ENCODE peak calls at places on chromosomes 5 and 9, in seven cellular contexts. One of them, this sample, is unnamed.

GRCh38 chr5:36373527-36374086 is 71.9 kb upstream of the RANBP3L start:
- DNase-seq in prostate gland: peak; percentile 67
- DNase-seq in adrenal gland: peak; percentile 78
- DNase-seq in CD8-positive, alpha-beta memory T cell: no peak
- DNase-seq in heart right ventricle: peak; percentile 40
- DNase-seq in H1: no peak
- DNase-seq in uterus: peak; percentile 53
- DNase-seq in this sample: peak; percentile 84

GRCh38 chr5:159095882-159096554 is 3.7 kb downstream of the EBF1 start:
- DNase-seq in prostate gland: no peak
- DNase-seq in adrenal gland: no peak
- DNase-seq in CD8-positive, alpha-beta memory T cell: no peak
- DNase-seq in heart right ventricle: no peak
- DNase-seq in H1: no peak
- DNase-seq in uterus: no peak
- DNase-seq in this sample: no peak

GRCh38 chr5:96692436-96692835 is 30.3 kb downstream of the CAST start:
- DNase-seq in prostate gland: no peak
- DNase-seq in adrenal gland: no peak
- DNase-seq in CD8-positive, alpha-beta memory T cell: no peak
- DNase-seq in heart right ventricle: no peak
- DNase-seq in H1: no peak
- DNase-seq in uterus: no peak
- DNase-seq in this sample: no peak

GRCh38 chr5:1445895-1446601 is 808 bp upstream of the SLC6A3 start:
- DNase-seq in prostate gland: no peak
- DNase-seq in adrenal gland: no peak
- DNase-seq in CD8-positive, alpha-beta memory T cell: no peak
- DNase-seq in heart right ventricle: no peak
- DNase-seq in H1: no peak
- DNase-seq in uterus: no peak
- DNase-seq in this sample: peak; percentile 64

GRCh38 chr5:81021951-81022687 is 62.0 kb downstream of the RASGRF2 start:
- DNase-seq in prostate gland: no peak
- DNase-seq in adrenal gland: no peak
- DNase-seq in CD8-positive, alpha-beta memory T cell: no peak
- DNase-seq in heart right ventricle: no peak
- DNase-seq in H1: no peak
- DNase-seq in uterus: no peak
- DNase-seq in this sample: no peak

GRCh38 chr5:170145462-170145861 is 39.8 kb downstream of the FOXI1 start:
- DNase-seq in prostate gland: no peak
- DNase-seq in adrenal gland: no peak
- DNase-seq in CD8-positive, alpha-beta memory T cell: no peak
- DNase-seq in heart right ventricle: no peak
- DNase-seq in H1: no peak
- DNase-seq in uterus: no peak
- DNase-seq in this sample: no peak

GRCh38 chr9:35756743-35757526 is 2.9 kb upstream of the MSMP start:
- DNase-seq in prostate gland: peak; percentile 44
- DNase-seq in adrenal gland: peak; percentile 80
- DNase-seq in CD8-positive, alpha-beta memory T cell: peak; percentile 20
- DNase-seq in heart right ventricle: peak; percentile 85
- DNase-seq in H1: peak; percentile 33
- DNase-seq in uterus: peak; percentile 73
- DNase-seq in this sample: no peak

GRCh38 chr5:19584131-19584530 is 403.9 kb downstream of the CDH18 start:
- DNase-seq in prostate gland: no peak
- DNase-seq in adrenal gland: no peak
- DNase-seq in CD8-positive, alpha-beta memory T cell: no peak
- DNase-seq in heart right ventricle: no peak
- DNase-seq in H1: no peak
- DNase-seq in uterus: no peak
- DNase-seq in this sample: no peak

GRCh38 chr5:20678814-20679298 is 690.9 kb upstream of the CDH18 start:
- DNase-seq in prostate gland: no peak
- DNase-seq in adrenal gland: no peak
- DNase-seq in CD8-positive, alpha-beta memory T cell: no peak
- DNase-seq in heart right ventricle: no peak
- DNase-seq in H1: no peak
- DNase-seq in uterus: no peak
- DNase-seq in this sample: peak; percentile 81

GRCh38 chr5:132195727-132196126 is 31.9 kb downstream of the P4HA2 start:
- DNase-seq in prostate gland: no peak
- DNase-seq in adrenal gland: peak; percentile 17
- DNase-seq in CD8-positive, alpha-beta memory T cell: no peak
- DNase-seq in heart right ventricle: no peak
- DNase-seq in H1: no peak
- DNase-seq in uterus: no peak
- DNase-seq in this sample: no peak

GRCh38 chr5:116575635-116576042 is 1.0 kb upstream of the SEMA6A start:
- DNase-seq in prostate gland: peak; percentile 22
- DNase-seq in adrenal gland: peak; percentile 63
- DNase-seq in CD8-positive, alpha-beta memory T cell: no peak
- DNase-seq in heart right ventricle: peak; percentile 9
- DNase-seq in H1: no peak
- DNase-seq in uterus: no peak
- DNase-seq in this sample: no peak

GRCh38 chr9:108617661-108618060 is 238.1 kb downstream of the ACTL7B start:
- DNase-seq in prostate gland: no peak
- DNase-seq in adrenal gland: no peak
- DNase-seq in CD8-positive, alpha-beta memory T cell: no peak
- DNase-seq in heart right ventricle: no peak
- DNase-seq in H1: no peak
- DNase-seq in uterus: no peak
- DNase-seq in this sample: no peak

GRCh38 chr9:70474413-70474812 is 60.0 kb upstream of the KLF9 start:
- DNase-seq in prostate gland: peak; percentile 59
- DNase-seq in adrenal gland: no peak
- DNase-seq in CD8-positive, alpha-beta memory T cell: no peak
- DNase-seq in heart right ventricle: no peak
- DNase-seq in H1: no peak
- DNase-seq in uterus: no peak
- DNase-seq in this sample: no peak

GRCh38 chr9:129183495-129184308 is 5.6 kb upstream of the IER5L start:
- DNase-seq in prostate gland: no peak
- DNase-seq in adrenal gland: no peak
- DNase-seq in CD8-positive, alpha-beta memory T cell: no peak
- DNase-seq in heart right ventricle: no peak
- DNase-seq in H1: no peak
- DNase-seq in uterus: no peak
- DNase-seq in this sample: no peak

GRCh38 chr9:108156270-108156998 is 666.9 kb upstream of the KLF4 start:
- DNase-seq in prostate gland: no peak
- DNase-seq in adrenal gland: no peak
- DNase-seq in CD8-positive, alpha-beta memory T cell: no peak
- DNase-seq in heart right ventricle: no peak
- DNase-seq in H1: no peak
- DNase-seq in uterus: no peak
- DNase-seq in this sample: no peak

GRCh38 chr9:79765466-79765865 is 193.7 kb downstream of the TLE4 start:
- DNase-seq in prostate gland: no peak
- DNase-seq in adrenal gland: no peak
- DNase-seq in CD8-positive, alpha-beta memory T cell: no peak
- DNase-seq in heart right ventricle: no peak
- DNase-seq in H1: no peak
- DNase-seq in uterus: no peak
- DNase-seq in this sample: no peak

GRCh38 chr5:147576646-147577535 is 67.0 kb upstream of the DPYSL3 start:
- DNase-seq in prostate gland: peak; percentile 19
- DNase-seq in adrenal gland: peak; percentile 76
- DNase-seq in CD8-positive, alpha-beta memory T cell: no peak
- DNase-seq in heart right ventricle: peak; percentile 56
- DNase-seq in H1: no peak
- DNase-seq in uterus: peak; percentile 70
- DNase-seq in this sample: no peak

GRCh38 chr9:94825620-94825958 is 99.1 kb downstream of the AOPEP start:
- DNase-seq in prostate gland: no peak
- DNase-seq in adrenal gland: no peak
- DNase-seq in CD8-positive, alpha-beta memory T cell: no peak
- DNase-seq in heart right ventricle: no peak
- DNase-seq in H1: no peak
- DNase-seq in uterus: no peak
- DNase-seq in this sample: no peak

GRCh38 chr5:143613329-143613728 is 198.6 kb upstream of the HMHB1 start:
- DNase-seq in prostate gland: no peak
- DNase-seq in adrenal gland: no peak
- DNase-seq in CD8-positive, alpha-beta memory T cell: no peak
- DNase-seq in heart right ventricle: no peak
- DNase-seq in H1: no peak
- DNase-seq in uterus: no peak
- DNase-seq in this sample: no peak

GRCh38 chr9:4671737-4672136 is 5.5 kb upstream of the SPATA6L start:
- DNase-seq in prostate gland: no peak
- DNase-seq in adrenal gland: no peak
- DNase-seq in CD8-positive, alpha-beta memory T cell: no peak
- DNase-seq in heart right ventricle: no peak
- DNase-seq in H1: no peak
- DNase-seq in uterus: no peak
- DNase-seq in this sample: no peak

GRCh38 chr5:6714221-6715041 is 1.2 kb downstream of the TENT4A start:
- DNase-seq in prostate gland: no peak
- DNase-seq in adrenal gland: no peak
- DNase-seq in CD8-positive, alpha-beta memory T cell: no peak
- DNase-seq in heart right ventricle: peak; percentile 23
- DNase-seq in H1: no peak
- DNase-seq in uterus: no peak
- DNase-seq in this sample: no peak

GRCh38 chr9:114413909-114414308 is 26.1 kb upstream of the AKNA start:
- DNase-seq in prostate gland: no peak
- DNase-seq in adrenal gland: no peak
- DNase-seq in CD8-positive, alpha-beta memory T cell: no peak
- DNase-seq in heart right ventricle: no peak
- DNase-seq in H1: no peak
- DNase-seq in uterus: no peak
- DNase-seq in this sample: no peak

GRCh38 chr5:147835386-147835798 is 3.9 kb upstream of the SPINK1 start:
- DNase-seq in prostate gland: no peak
- DNase-seq in adrenal gland: no peak
- DNase-seq in CD8-positive, alpha-beta memory T cell: no peak
- DNase-seq in heart right ventricle: no peak
- DNase-seq in H1: no peak
- DNase-seq in uterus: no peak
- DNase-seq in this sample: no peak

GRCh38 chr9:110142868-110143866 is 64.8 kb downstream of the C9orf152 start:
- DNase-seq in prostate gland: no peak
- DNase-seq in adrenal gland: no peak
- DNase-seq in CD8-positive, alpha-beta memory T cell: no peak
- DNase-seq in heart right ventricle: no peak
- DNase-seq in H1: no peak
- DNase-seq in uterus: no peak
- DNase-seq in this sample: no peak

GRCh38 chr9:110143969-110144545 is 63.9 kb downstream of the C9orf152 start:
- DNase-seq in prostate gland: no peak
- DNase-seq in adrenal gland: no peak
- DNase-seq in CD8-positive, alpha-beta memory T cell: no peak
- DNase-seq in heart right ventricle: no peak
- DNase-seq in H1: no peak
- DNase-seq in uterus: no peak
- DNase-seq in this sample: no peak

GRCh38 chr9:110148868-110149267 is 59.1 kb downstream of the C9orf152 start:
- DNase-seq in prostate gland: no peak
- DNase-seq in adrenal gland: no peak
- DNase-seq in CD8-positive, alpha-beta memory T cell: no peak
- DNase-seq in heart right ventricle: no peak
- DNase-seq in H1: no peak
- DNase-seq in uterus: no peak
- DNase-seq in this sample: no peak

GRCh38 chr9:110148384-110148783 is 59.6 kb downstream of the C9orf152 start:
- DNase-seq in prostate gland: no peak
- DNase-seq in adrenal gland: no peak
- DNase-seq in CD8-positive, alpha-beta memory T cell: no peak
- DNase-seq in heart right ventricle: no peak
- DNase-seq in H1: no peak
- DNase-seq in uterus: no peak
- DNase-seq in this sample: no peak

GRCh38 chr9:110146371-110146770 is 61.6 kb downstream of the C9orf152 start:
- DNase-seq in prostate gland: no peak
- DNase-seq in adrenal gland: no peak
- DNase-seq in CD8-positive, alpha-beta memory T cell: no peak
- DNase-seq in heart right ventricle: no peak
- DNase-seq in H1: no peak
- DNase-seq in uterus: no peak
- DNase-seq in this sample: no peak
- H3K4me1 ChIP-seq in prostate gland: no peaks in the 10 kb centered on the region
- H3K4me1 ChIP-seq in adrenal gland: peaks cover 25% of the 10 kb centered on the region
- H3K4me1 ChIP-seq in CD8-positive, alpha-beta memory T cell: peaks cover 29% of the 10 kb centered on the region
- H3K4me1 ChIP-seq in heart right ventricle: peaks cover 79% of the 10 kb centered on the region
- H3K4me1 ChIP-seq in H1: no peaks in the 10 kb centered on the region
- H3K4me1 ChIP-seq in uterus: no peaks in the 10 kb centered on the region
- H3K4me1 ChIP-seq in this sample: peaks cover 12% of the 10 kb centered on the region

DNA sequence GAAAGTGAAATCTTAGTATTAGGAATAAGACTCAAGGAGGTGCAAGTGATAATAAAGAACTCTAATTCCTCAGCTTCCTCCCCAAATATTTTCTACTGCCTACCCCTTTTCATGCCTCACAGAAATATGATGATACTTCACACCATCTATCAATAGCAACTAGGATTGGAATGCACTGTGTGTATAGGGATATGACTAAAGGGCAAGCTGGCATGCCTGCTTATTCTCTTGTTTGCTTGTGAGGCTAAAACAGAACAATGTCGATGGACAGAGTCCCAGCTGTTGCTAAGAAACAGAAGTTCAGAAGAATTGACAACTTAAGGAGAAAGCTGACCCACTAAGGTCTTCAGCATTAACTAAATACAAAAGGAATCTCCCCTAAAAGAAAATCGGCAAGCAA is 9.7 kb upstream of the CHD1 start:
- DNase-seq in prostate gland: no peak
- DNase-seq in adrenal gland: no peak
- DNase-seq in CD8-positive, alpha-beta memory T cell: no peak
- DNase-seq in heart right ventricle: peak; percentile 29
- DNase-seq in H1: no peak
- DNase-seq in uterus: no peak
- DNase-seq in this sample: no peak
- H3K27ac ChIP-seq in prostate gland: no peak overlapping the region
- H3K27ac ChIP-seq in adrenal gland: no peak overlapping the region
- H3K27ac ChIP-seq in CD8-positive, alpha-beta memory T cell: no peak overlapping the region
- H3K27ac ChIP-seq in heart right ventricle: peak overlapping the region; percentile 22
- H3K27ac ChIP-seq in H1: no peak overlapping the region
- H3K27ac ChIP-seq in uterus: no peak overlapping the region
- H3K27ac ChIP-seq in this sample: no peak overlapping the region

DNA sequence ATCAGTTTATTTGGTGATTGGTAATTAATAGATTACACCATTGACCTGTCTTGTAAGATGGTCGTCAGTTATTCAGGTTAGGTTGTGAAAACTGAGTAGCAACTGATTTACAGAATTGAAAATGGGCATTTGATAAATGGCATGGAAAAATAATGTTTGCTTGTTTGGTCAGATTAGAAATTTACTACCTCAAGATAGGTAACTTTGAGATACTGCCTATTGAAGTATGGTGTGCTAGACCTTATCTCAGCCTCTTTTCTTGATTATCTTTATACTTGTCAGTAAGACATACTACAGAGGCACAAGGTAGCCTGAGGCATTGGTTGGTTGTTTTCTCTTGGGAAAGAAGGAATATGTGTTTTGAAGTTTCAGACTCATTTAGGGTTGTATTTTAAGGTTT is 174.5 kb downstream of the XRCC4 start:
- DNase-seq in prostate gland: no peak
- DNase-seq in adrenal gland: no peak
- DNase-seq in CD8-positive, alpha-beta memory T cell: no peak
- DNase-seq in heart right ventricle: no peak
- DNase-seq in H1: no peak
- DNase-seq in uterus: no peak
- DNase-seq in this sample: no peak
- H3K4me1 ChIP-seq in prostate gland: no peaks in the 10 kb centered on the region
- H3K4me1 ChIP-seq in adrenal gland: no peaks in the 10 kb centered on the region
- H3K4me1 ChIP-seq in CD8-positive, alpha-beta memory T cell: no peaks in the 10 kb centered on the region
- H3K4me1 ChIP-seq in heart right ventricle: no peaks in the 10 kb centered on the region
- H3K4me1 ChIP-seq in H1: no peaks in the 10 kb centered on the region
- H3K4me1 ChIP-seq in uterus: no peaks in the 10 kb centered on the region
- H3K4me1 ChIP-seq in this sample: peaks cover 33% of the 10 kb centered on the region

GRCh38 chr9:105052346-105052745 is 124.4 kb upstream of the ABCA1 start:
- DNase-seq in prostate gland: no peak
- DNase-seq in adrenal gland: no peak
- DNase-seq in CD8-positive, alpha-beta memory T cell: no peak
- DNase-seq in heart right ventricle: no peak
- DNase-seq in H1: no peak
- DNase-seq in uterus: no peak
- DNase-seq in this sample: no peak
- H3K27ac ChIP-seq in prostate gland: no peak overlapping the region
- H3K27ac ChIP-seq in adrenal gland: no peak overlapping the region
- H3K27ac ChIP-seq in CD8-positive, alpha-beta memory T cell: no peak overlapping the region
- H3K27ac ChIP-seq in heart right ventricle: peak overlapping the region; percentile 81
- H3K27ac ChIP-seq in H1: no peak overlapping the region
- H3K27ac ChIP-seq in uterus: no peak overlapping the region
- H3K27ac ChIP-seq in this sample: peak overlapping the region; percentile 46

This sample was measured in RWPE2.